ENCODE peak calls at places on chromosomes 1 and 21, in nine cellular contexts. One of them, this sample, is unnamed.

GRCh38 chr1:50901872-50902271 is 58.2 kb downstream of the FAF1 start:
- DNase-seq in lower lobe of right lung: no peak
- DNase-seq in GM06990: no peak
- DNase-seq in neural progenitor cell: no peak
- DNase-seq in kidney: no peak
- DNase-seq in AG04449: no peak
- DNase-seq in ascending aorta: no peak
- DNase-seq in CD8-positive, alpha-beta T cell: no peak
- DNase-seq in IMR-90: no peak
- DNase-seq in this sample: no peak

GRCh38 chr1:55927934-55928333 is 651.4 kb downstream of the PLPP3 start:
- DNase-seq in lower lobe of right lung: no peak
- DNase-seq in GM06990: no peak
- DNase-seq in neural progenitor cell: no peak
- DNase-seq in kidney: no peak
- DNase-seq in AG04449: no peak
- DNase-seq in ascending aorta: no peak
- DNase-seq in CD8-positive, alpha-beta T cell: no peak
- DNase-seq in IMR-90: no peak
- DNase-seq in this sample: no peak

GRCh38 chr1:77018386-77019156 is 151.3 kb downstream of the ST6GALNAC5 start:
- DNase-seq in lower lobe of right lung: no peak
- DNase-seq in GM06990: no peak
- DNase-seq in neural progenitor cell: no peak
- DNase-seq in kidney: no peak
- DNase-seq in AG04449: no peak
- DNase-seq in ascending aorta: no peak
- DNase-seq in CD8-positive, alpha-beta T cell: no peak
- DNase-seq in IMR-90: no peak
- DNase-seq in this sample: no peak

GRCh38 chr1:201408815-201409200 is 9.7 kb upstream of the LAD1 start:
- DNase-seq in lower lobe of right lung: no peak
- DNase-seq in GM06990: no peak
- DNase-seq in neural progenitor cell: no peak
- DNase-seq in kidney: no peak
- DNase-seq in AG04449: no peak
- DNase-seq in ascending aorta: no peak
- DNase-seq in CD8-positive, alpha-beta T cell: no peak
- DNase-seq in IMR-90: no peak
- DNase-seq in this sample: no peak

GRCh38 chr21:29376556-29376955 is 77.8 kb downstream of the BACH1 start:
- DNase-seq in lower lobe of right lung: peak; percentile 65
- DNase-seq in GM06990: peak; percentile 14
- DNase-seq in neural progenitor cell: peak; percentile 70
- DNase-seq in kidney: no peak
- DNase-seq in AG04449: no peak
- DNase-seq in ascending aorta: no peak
- DNase-seq in CD8-positive, alpha-beta T cell: peak; percentile 58
- DNase-seq in IMR-90: no peak
- DNase-seq in this sample: no peak

GRCh38 chr1:224626042-224626441 is 9.9 kb downstream of the CNIH3 start:
- DNase-seq in lower lobe of right lung: no peak
- DNase-seq in GM06990: no peak
- DNase-seq in neural progenitor cell: no peak
- DNase-seq in kidney: no peak
- DNase-seq in AG04449: peak; percentile 70
- DNase-seq in ascending aorta: no peak
- DNase-seq in CD8-positive, alpha-beta T cell: no peak
- DNase-seq in IMR-90: peak; percentile 91
- DNase-seq in this sample: no peak

GRCh38 chr1:119773711-119774241 is 5.1 kb upstream of the HMGCS2 start:
- DNase-seq in lower lobe of right lung: no peak
- DNase-seq in GM06990: no peak
- DNase-seq in neural progenitor cell: peak; percentile 89
- DNase-seq in kidney: no peak
- DNase-seq in AG04449: peak; percentile 36
- DNase-seq in ascending aorta: no peak
- DNase-seq in CD8-positive, alpha-beta T cell: no peak
- DNase-seq in IMR-90: peak; percentile 52
- DNase-seq in this sample: peak; percentile 25

GRCh38 chr1:39410915-39411436 is 80.5 kb upstream of the BMP8A start:
- DNase-seq in lower lobe of right lung: peak; percentile 86
- DNase-seq in GM06990: peak; percentile 17
- DNase-seq in neural progenitor cell: peak; percentile 72
- DNase-seq in kidney: peak; percentile 86
- DNase-seq in AG04449: peak; percentile 72
- DNase-seq in ascending aorta: peak; percentile 92
- DNase-seq in CD8-positive, alpha-beta T cell: peak; percentile 77
- DNase-seq in IMR-90: peak; percentile 94
- DNase-seq in this sample: peak; percentile 81

GRCh38 chr1:88538222-88538899 is 145.7 kb upstream of the PKN2 start:
- DNase-seq in lower lobe of right lung: no peak
- DNase-seq in GM06990: no peak
- DNase-seq in neural progenitor cell: no peak
- DNase-seq in kidney: no peak
- DNase-seq in AG04449: no peak
- DNase-seq in ascending aorta: no peak
- DNase-seq in CD8-positive, alpha-beta T cell: no peak
- DNase-seq in IMR-90: no peak
- DNase-seq in this sample: no peak

GRCh38 chr1:63662056-63662836 is 69.0 kb downstream of the PGM1 start:
- DNase-seq in lower lobe of right lung: no peak
- DNase-seq in GM06990: no peak
- DNase-seq in neural progenitor cell: no peak
- DNase-seq in kidney: no peak
- DNase-seq in AG04449: no peak
- DNase-seq in ascending aorta: no peak
- DNase-seq in CD8-positive, alpha-beta T cell: no peak
- DNase-seq in IMR-90: peak; percentile 67
- DNase-seq in this sample: peak; percentile 46

GRCh38 chr1:86477721-86478120 is 9.0 kb downstream of the CLCA1 start:
- DNase-seq in lower lobe of right lung: no peak
- DNase-seq in GM06990: no peak
- DNase-seq in neural progenitor cell: no peak
- DNase-seq in kidney: no peak
- DNase-seq in AG04449: no peak
- DNase-seq in ascending aorta: no peak
- DNase-seq in CD8-positive, alpha-beta T cell: no peak
- DNase-seq in IMR-90: no peak
- DNase-seq in this sample: no peak

DNA sequence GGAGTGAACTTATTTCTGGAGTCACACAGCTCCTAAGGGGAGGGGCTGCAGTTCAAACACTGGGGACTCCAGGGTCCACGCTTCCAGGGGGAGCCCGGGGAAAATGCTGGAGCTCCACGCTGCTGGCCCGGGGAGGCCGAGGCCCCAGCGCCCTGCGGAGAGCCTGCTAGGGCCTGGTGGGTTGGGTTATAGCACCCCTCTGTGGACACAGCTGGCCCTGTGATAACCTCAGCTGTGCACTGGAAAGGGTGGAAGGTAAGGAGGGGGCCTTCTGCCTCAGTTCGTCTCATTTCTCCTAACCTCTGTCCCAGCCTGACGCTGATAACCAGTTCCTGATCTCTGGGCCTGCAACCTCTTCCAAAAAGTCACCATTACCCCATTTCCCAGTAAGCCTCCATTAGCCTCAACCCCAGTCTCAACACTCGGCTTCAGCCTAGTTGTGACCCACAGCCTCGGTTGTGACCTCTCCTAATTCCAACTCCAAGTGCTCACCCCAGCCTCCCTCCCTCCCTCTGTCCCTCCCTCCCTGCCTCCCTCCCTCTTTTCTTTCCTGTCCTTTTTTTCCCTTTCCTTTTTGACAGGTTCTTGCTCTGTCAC is 7.1 kb downstream of the NBL1 start:
- DNase-seq in lower lobe of right lung: no peak
- DNase-seq in GM06990: no peak
- DNase-seq in neural progenitor cell: peak; percentile 75
- DNase-seq in kidney: peak; percentile 86
- DNase-seq in AG04449: no peak
- DNase-seq in ascending aorta: peak; percentile 81
- DNase-seq in CD8-positive, alpha-beta T cell: peak; percentile 58
- DNase-seq in IMR-90: peak; percentile 47
- DNase-seq in this sample: peak; percentile 22
- TF ChIP-seq CTCF in lower lobe of right lung: peak; percentile 61
- TF ChIP-seq CTCF in GM06990: peak; percentile 70
- TF ChIP-seq CTCF in neural progenitor cell: peak; percentile 73
- TF ChIP-seq CTCF in kidney: peak; percentile 81
- TF ChIP-seq CTCF in AG04449: peak; percentile 86
- TF ChIP-seq CTCF in ascending aorta: peak; percentile 60
- TF ChIP-seq CTCF in CD8-positive, alpha-beta T cell: peak; percentile 44
- TF ChIP-seq CTCF in IMR-90: peak; percentile 84
- TF ChIP-seq CTCF in this sample: peak; percentile 83

GRCh38 chr21:34915364-34915834 is 133.7 kb downstream of the RUNX1 start:
- DNase-seq in lower lobe of right lung: no peak
- DNase-seq in GM06990: no peak
- DNase-seq in neural progenitor cell: no peak
- DNase-seq in kidney: no peak
- DNase-seq in AG04449: peak; percentile 45
- DNase-seq in ascending aorta: no peak
- DNase-seq in CD8-positive, alpha-beta T cell: no peak
- DNase-seq in IMR-90: peak; percentile 65
- DNase-seq in this sample: no peak

GRCh38 chr21:34913786-34914185 is 135.3 kb downstream of the RUNX1 start:
- DNase-seq in lower lobe of right lung: no peak
- DNase-seq in GM06990: no peak
- DNase-seq in neural progenitor cell: no peak
- DNase-seq in kidney: no peak
- DNase-seq in AG04449: no peak
- DNase-seq in ascending aorta: no peak
- DNase-seq in CD8-positive, alpha-beta T cell: no peak
- DNase-seq in IMR-90: peak; percentile 31
- DNase-seq in this sample: no peak

GRCh38 chr21:34914239-34914638 is 134.9 kb downstream of the RUNX1 start:
- DNase-seq in lower lobe of right lung: no peak
- DNase-seq in GM06990: no peak
- DNase-seq in neural progenitor cell: no peak
- DNase-seq in kidney: no peak
- DNase-seq in AG04449: no peak
- DNase-seq in ascending aorta: no peak
- DNase-seq in CD8-positive, alpha-beta T cell: no peak
- DNase-seq in IMR-90: no peak
- DNase-seq in this sample: no peak

GRCh38 chr21:34919406-34919805 is 129.7 kb downstream of the RUNX1 start:
- DNase-seq in lower lobe of right lung: no peak
- DNase-seq in GM06990: no peak
- DNase-seq in neural progenitor cell: no peak
- DNase-seq in kidney: no peak
- DNase-seq in AG04449: no peak
- DNase-seq in ascending aorta: no peak
- DNase-seq in CD8-positive, alpha-beta T cell: no peak
- DNase-seq in IMR-90: no peak
- DNase-seq in this sample: no peak

DNA sequence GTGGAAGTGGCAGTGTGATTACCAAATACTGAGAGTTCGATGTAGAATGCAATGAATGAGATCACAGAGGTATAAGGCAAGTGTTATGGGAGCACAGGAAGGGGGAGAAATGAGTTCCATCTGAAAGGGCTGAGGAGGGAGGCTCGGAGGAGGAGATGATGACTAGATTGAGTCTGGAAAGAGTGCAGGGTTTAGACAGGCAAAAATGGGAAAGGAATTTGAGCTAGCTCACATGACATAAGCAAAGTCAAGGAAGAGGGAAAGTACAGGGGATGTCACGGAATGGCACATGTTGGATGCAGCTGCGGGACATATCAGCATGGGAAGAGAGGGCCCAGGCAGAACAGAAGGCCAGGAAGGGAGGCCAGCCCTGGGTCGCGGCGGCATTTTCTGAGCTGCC is 132.7 kb downstream of the RUNX1 start:
- DNase-seq in lower lobe of right lung: no peak
- DNase-seq in GM06990: no peak
- DNase-seq in neural progenitor cell: no peak
- DNase-seq in kidney: no peak
- DNase-seq in AG04449: peak; percentile 82
- DNase-seq in ascending aorta: no peak
- DNase-seq in CD8-positive, alpha-beta T cell: no peak
- DNase-seq in IMR-90: peak; percentile 86
- DNase-seq in this sample: peak; percentile 53
- TF ChIP-seq CTCF in lower lobe of right lung: no peak
- TF ChIP-seq CTCF in GM06990: no peak
- TF ChIP-seq CTCF in neural progenitor cell: no peak
- TF ChIP-seq CTCF in kidney: no peak
- TF ChIP-seq CTCF in AG04449: no peak
- TF ChIP-seq CTCF in ascending aorta: no peak
- TF ChIP-seq CTCF in CD8-positive, alpha-beta T cell: no peak
- TF ChIP-seq CTCF in IMR-90: no peak
- TF ChIP-seq CTCF in this sample: no peak

DNA sequence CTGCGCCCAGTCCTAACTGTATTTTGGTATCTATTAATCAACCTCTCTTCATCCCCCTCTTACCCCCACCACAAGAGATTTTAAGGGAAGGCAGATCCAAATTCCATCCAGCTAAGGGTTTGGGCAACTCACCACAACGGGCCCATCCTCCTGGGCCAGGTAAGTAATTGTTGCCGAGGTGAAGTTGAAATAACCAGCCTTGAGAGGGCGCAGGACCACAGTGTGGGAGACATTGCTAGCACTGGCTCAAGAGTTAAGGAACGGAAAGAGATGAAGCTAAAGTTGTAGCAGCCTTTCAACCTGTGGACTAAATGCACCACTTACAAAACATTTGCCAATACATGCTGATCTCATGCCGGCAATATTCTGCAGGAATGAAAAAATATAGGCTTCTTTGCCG is 5.9 kb downstream of the SSR2 start:
- DNase-seq in lower lobe of right lung: no peak
- DNase-seq in GM06990: no peak
- DNase-seq in neural progenitor cell: no peak
- DNase-seq in kidney: no peak
- DNase-seq in AG04449: no peak
- DNase-seq in ascending aorta: no peak
- DNase-seq in CD8-positive, alpha-beta T cell: no peak
- DNase-seq in IMR-90: no peak
- DNase-seq in this sample: no peak
- TF ChIP-seq CTCF in lower lobe of right lung: no peak
- TF ChIP-seq CTCF in GM06990: no peak
- TF ChIP-seq CTCF in neural progenitor cell: no peak
- TF ChIP-seq CTCF in kidney: no peak
- TF ChIP-seq CTCF in AG04449: no peak
- TF ChIP-seq CTCF in ascending aorta: no peak
- TF ChIP-seq CTCF in CD8-positive, alpha-beta T cell: no peak
- TF ChIP-seq CTCF in IMR-90: no peak
- TF ChIP-seq CTCF in this sample: no peak

DNA sequence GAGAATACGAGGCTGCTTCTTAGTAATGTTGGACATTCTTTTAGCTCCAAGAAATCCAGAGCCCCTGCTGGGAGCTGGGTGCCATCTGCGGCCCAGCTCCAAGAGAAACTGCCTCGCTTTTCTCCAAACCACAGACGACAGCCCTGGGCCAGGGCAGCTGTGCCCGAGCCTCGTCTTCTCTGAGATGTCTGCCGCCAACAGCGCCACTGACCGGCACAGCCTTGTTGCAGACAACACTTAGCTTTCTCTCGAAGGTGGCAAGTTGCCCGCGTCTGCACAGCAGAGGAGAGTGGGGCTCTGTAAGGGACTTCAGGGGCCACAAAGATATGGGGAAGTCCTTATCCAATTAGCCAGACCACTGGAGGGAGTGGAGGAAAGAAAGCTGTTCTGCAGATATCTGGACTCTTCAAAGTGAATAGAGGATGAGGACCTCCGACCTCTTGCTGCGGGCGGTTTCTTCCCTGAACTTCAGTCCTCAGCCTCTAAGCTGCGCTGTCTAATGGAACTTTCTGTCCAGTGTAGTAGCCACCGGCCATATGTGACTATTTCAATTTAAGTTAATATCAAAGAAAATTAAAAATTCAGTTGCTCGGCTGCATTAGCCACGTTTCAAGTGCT is 63.9 kb upstream of the DISP3 start:
- DNase-seq in lower lobe of right lung: no peak
- DNase-seq in GM06990: no peak
- DNase-seq in neural progenitor cell: no peak
- DNase-seq in kidney: no peak
- DNase-seq in AG04449: no peak
- DNase-seq in ascending aorta: no peak
- DNase-seq in CD8-positive, alpha-beta T cell: no peak
- DNase-seq in IMR-90: no peak
- DNase-seq in this sample: no peak
- TF ChIP-seq CTCF in lower lobe of right lung: no peak
- TF ChIP-seq CTCF in GM06990: no peak
- TF ChIP-seq CTCF in neural progenitor cell: peak; percentile 15
- TF ChIP-seq CTCF in kidney: no peak
- TF ChIP-seq CTCF in AG04449: no peak
- TF ChIP-seq CTCF in ascending aorta: no peak
- TF ChIP-seq CTCF in CD8-positive, alpha-beta T cell: no peak
- TF ChIP-seq CTCF in IMR-90: no peak
- TF ChIP-seq CTCF in this sample: no peak